ENCODE peak calls at places on chromosomes 16 and 17, in nine cellular contexts. E is astrocyte, U is AG04449, I is heart right ventricle, H is right lobe of liver, M is RWPE2, Z is neuronal stem cell, P is left ventricle myocardium inferior, L is fibroblast of the aortic adventitia. C is an unnamed sample.

GRCh38 chr17:16981928-16982327 is 10.0 kb upstream of the TNFRSF13B start:
- DNase-seq in E (no peak), U (no peak), I (no peak), H (no peak), M (no peak), Z (no peak), P (no peak), L (no peak), C (no peak)

GRCh38 chr16:71414038-71414437 is 27.8 kb downstream of the TLE7 start:
- DNase-seq in E (no peak), U (no peak), I (no peak), H (no peak), M (no peak), Z (no peak), P (no peak), L (no peak), C (no peak)

GRCh38 chr17:82048571-82048971 is 3.0 kb downstream of the RFNG start:
- DNase-seq in E (no peak), U (no peak), I (no peak), H (no peak), M (no peak), Z (no peak), P (no peak), L (no peak), C (no peak)

GRCh38 chr17:10631701-10632100 is 25.4 kb downstream of the MYH3 start:
- DNase-seq in E (no peak), U (no peak), I (no peak), H (no peak), M (no peak), Z (no peak), P (no peak), L (no peak), C (no peak)

GRCh38 chr17:77298811-77299210 is 158.0 kb downstream of the SEC14L1 start:
- DNase-seq in E (no peak), U (no peak), I (no peak), H (no peak), M (no peak), Z (no peak), P (no peak), L (no peak), C (no peak)

GRCh38 chr16:17173134-17173729 is 297.5 kb downstream of the XYLT1 start:
- DNase-seq in E (peak), U (peak), I (peak), H (peak), M (peak), Z (no peak), P (peak), L (peak), C (peak)

GRCh38 chr17:7867881-7868329 is 10.1 kb downstream of the CYB5D1 start:
- DNase-seq in E (no peak), U (no peak), I (no peak), H (no peak), M (no peak), Z (no peak), P (no peak), L (no peak), C (no peak)

GRCh38 chr17:34858941-34859562 is 102.2 kb downstream of the CCT6B start:
- DNase-seq in E (no peak), U (no peak), I (no peak), H (no peak), M (no peak), Z (no peak), P (no peak), L (no peak), C (no peak)

GRCh38 chr17:48575673-48576478 is 2.3 kb downstream of the HOXB4 start:
- DNase-seq in E (no peak), U (no peak), I (no peak), H (no peak), M (no peak), Z (no peak), P (no peak), L (peak), C (peak)

GRCh38 chr16:66391726-66392670 is 25.5 kb downstream of the CDH5 start:
- DNase-seq in E (no peak), U (no peak), I (no peak), H (no peak), M (no peak), Z (no peak), P (no peak), L (no peak), C (no peak)

GRCh38 chr17:39627170-39627716 is 491 bp downstream of the PPP1R1B start:
- DNase-seq in E (no peak), U (no peak), I (no peak), H (no peak), M (no peak), Z (no peak), P (no peak), L (no peak), C (no peak)

GRCh38 chr17:1992541-1992940 is 32.6 kb downstream of the RTN4RL1 start:
- DNase-seq in E (no peak), U (no peak), I (no peak), H (no peak), M (no peak), Z (no peak), P (peak), L (no peak), C (no peak)

DNA sequence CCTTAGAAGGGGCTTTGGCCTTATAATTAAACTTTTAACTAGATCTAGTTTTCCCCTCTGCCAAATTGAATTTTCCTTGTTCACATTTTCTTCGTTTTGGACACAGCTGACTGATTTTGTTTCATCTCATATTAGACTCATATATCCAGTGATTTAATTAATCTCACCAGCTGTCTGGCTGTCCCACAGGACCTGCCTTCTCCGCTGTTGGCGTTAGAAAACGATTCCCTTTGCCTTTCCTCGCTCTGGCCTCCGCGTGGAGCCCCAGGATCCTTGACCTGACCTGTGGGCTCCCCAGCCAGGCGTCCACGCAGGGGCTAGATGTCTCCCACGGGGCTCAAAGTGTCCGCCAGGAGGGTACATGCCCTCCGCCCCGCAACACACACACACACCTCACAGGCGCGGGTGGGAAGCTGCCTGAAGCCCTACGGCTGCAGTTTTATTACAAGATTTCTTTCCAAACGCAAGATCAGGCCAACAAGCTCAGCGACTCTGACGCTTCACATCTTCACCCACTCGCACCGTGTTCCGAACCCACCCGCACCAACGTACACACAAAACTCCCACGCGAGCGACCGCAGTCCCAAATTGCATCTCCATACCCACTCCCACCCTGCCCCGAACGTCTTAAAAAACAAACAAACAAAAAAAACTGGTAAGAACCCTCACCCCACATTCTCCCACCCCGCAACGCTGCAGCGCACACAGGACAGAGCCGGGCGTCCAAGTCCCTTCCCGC is 1.1 kb downstream of the RPRML start:
- DNase-seq in E (no peak), U (no peak), I (no peak), H (no peak), M (no peak), Z (no peak), P (no peak), L (no peak), C (no peak)
- H3K4me3 ChIP-seq in E (peak), U (no peak), I (peak), H (peak), M (no peak), Z (peak), P (peak), L (no peak), C (no peak)

GRCh38 chr16:88881090-88881580 is 14.7 kb upstream of the PABPN1L start:
- DNase-seq in E (no peak), U (no peak), I (no peak), H (no peak), M (no peak), Z (no peak), P (no peak), L (no peak), C (no peak)
- H3K4me3 ChIP-seq in E (no peak), U (no peak), I (no peak), H (peak), M (no peak), Z (no peak), P (peak), L (no peak), C (no peak)

DNA sequence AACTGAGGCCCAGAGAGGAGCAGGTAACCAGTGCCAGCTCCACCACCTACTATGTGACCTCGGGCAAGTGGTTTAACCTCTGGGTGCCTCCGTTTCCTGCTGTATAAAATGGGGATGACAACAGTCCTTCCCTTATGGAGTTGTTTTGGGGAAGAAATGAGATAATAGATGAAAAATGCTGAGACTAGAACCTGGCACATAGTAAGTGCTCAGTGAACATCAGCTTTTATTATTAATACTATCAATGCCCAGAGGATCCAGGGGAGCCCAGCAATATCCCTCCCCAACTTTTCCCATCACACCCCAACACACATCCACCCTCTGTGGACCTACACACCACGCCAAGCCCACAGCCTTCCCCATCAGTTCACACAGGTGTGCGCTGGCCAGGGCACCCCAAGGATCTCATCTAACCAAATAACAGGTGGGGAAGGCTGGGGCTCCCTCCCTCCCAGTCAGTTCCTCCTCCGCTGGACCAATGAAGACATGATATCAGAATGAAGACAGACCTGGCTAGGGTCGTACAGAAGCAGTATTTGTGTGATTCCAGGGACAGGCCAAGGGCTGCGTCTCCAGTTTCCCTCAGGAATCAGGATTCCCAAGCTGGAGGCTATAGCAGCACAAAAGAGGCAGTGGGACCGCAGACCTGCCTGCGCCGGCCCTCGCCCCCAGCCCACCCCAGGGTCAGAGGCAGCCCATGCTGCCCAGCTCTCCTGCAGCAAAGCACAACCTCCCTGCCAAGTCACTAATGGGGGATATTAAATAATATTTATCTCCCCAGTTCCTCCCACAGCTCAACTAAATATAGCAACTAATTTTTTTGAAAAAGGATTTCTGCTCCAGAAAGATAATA is 1.8 kb downstream of the ATP2A3 start:
- DNase-seq in E (no peak), U (no peak), I (no peak), H (no peak), M (no peak), Z (no peak), P (no peak), L (no peak), C (no peak)
- H3K4me3 ChIP-seq in E (no peak), U (no peak), I (no peak), H (no peak), M (no peak), Z (no peak), P (peak), L (no peak), C (no peak)

DNA sequence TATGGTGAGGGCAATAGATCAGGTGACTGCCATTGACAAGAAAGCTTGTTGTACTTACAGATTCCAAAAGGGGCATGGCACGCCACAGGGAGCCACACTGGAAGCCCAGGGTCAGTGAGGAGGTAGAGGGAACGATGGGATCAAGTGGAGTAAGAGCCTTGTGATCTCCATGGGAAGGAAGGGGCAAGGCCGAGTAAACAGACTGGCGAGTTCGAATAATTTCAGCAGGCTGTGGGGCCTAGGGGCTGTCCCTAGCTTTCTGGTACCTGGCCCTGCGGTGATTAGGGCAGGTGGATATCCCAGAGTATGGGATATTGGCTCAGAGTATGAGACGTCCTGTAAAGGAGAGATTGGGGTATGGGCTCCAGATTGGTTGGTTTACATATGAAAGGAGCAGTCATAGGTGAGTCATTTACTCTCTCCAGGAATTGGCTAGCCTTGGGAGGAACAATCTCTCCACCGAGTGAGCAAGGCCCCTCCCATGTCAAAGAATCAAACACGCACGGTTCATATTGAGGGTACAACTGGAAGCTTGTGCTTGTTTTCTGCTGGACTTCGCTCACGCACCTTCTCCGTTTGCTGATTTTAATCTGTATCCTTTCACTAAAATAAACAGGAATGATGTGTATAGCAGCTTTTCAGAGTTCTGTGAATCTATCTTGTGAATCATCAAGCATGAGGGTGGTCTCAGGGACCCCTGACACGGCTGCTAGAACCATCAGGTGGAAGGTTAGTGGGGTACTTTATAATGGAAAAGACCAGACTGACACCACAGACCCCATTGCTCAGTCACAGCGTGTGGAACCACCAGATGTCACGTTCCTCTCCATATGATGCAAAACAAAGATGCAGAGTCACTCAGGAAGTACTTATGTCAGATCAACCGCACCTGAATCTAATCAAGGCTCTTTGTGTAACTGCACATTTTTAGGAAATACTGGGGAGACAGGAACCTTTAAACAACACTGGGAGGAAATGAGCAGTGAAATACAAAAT is 27.9 kb downstream of the GABARAPL2 start:
- DNase-seq in E (peak), U (peak), I (no peak), H (no peak), M (no peak), Z (no peak), P (no peak), L (peak), C (peak)
- H3K4me3 ChIP-seq in E (peak), U (no peak), I (no peak), H (no peak), M (no peak), Z (no peak), P (no peak), L (no peak), C (no peak)

GRCh38 chr17:65035191-65035590 is 21.3 kb downstream of the GNA13 start:
- DNase-seq in E (no peak), U (no peak), I (no peak), H (no peak), M (no peak), Z (no peak), P (no peak), L (no peak), C (no peak)
- H3K4me3 ChIP-seq in E (no peak), U (no peak), I (no peak), H (no peak), M (no peak), Z (no peak), P (peak), L (no peak), C (no peak)

C was measured in MG63.